ENCODE peak calls at places on chromosomes 3 and 15, in four cellular contexts. T, Y, R and G are unnamed samples.

GRCh38 chr3:184257083-184257915 is 4.1 kb downstream of the CAMK2N2 start:
- DNase-seq in Y (no peak), T (no peak), R (no peak), G (no peak)

GRCh38 chr15:25933456-25934158 is 70.5 kb upstream of the ATP10A start:
- DNase-seq in T (peak), Y (peak), R (peak), G (peak)

GRCh38 chr3:182755308-182756106 is 37.8 kb upstream of the ATP11B start:
- DNase-seq in T (peak), Y (no peak), R (peak), G (no peak)

GRCh38 chr3:142288032-142288638 is 62.8 kb upstream of the GK5 start:
- DNase-seq in R (no peak), T (no peak), Y (no peak), G (no peak)

GRCh38 chr15:71677766-71678165 is 132.6 kb upstream of the NR2E3 start:
- DNase-seq in Y (no peak), T (peak), R (no peak), G (no peak)

GRCh38 chr3:83034806-83035703 is 1273.6 kb upstream of the GBE1 start:
- DNase-seq in T (no peak), Y (no peak), R (no peak), G (no peak)

GRCh38 chr3:87765256-87765655 is 293.5 kb downstream of the CGGBP1 start:
- DNase-seq in Y (no peak), R (no peak), T (no peak), G (no peak)

GRCh38 chr3:127672429-127673190 is at the start of gene ABTB1:
- DNase-seq in Y (peak), T (peak), R (peak), G (no peak)

GRCh38 chr3:26753109-26753508 is 130.5 kb downstream of the LRRC3B start:
- DNase-seq in R (no peak), Y (no peak), T (no peak), G (no peak)